ENCODE peak calls at places on chromosomes 16 and 17, in ten cellular contexts. W is AG04450, A is tibial artery, G is upper lobe of right lung, Z is lung, Q is thyroid gland, P is neural progenitor cell, X is cardiac muscle cell, F is HL-60, E is fibroblast of lung. M is an unnamed sample.
A peak's percentile ranks its signal among the peaks of the same experiment; 100 is the strongest.

GRCh38 chr17:34654871-34655270 is 75.5 kb downstream of the TMEM132E start:
- DNase-seq in W (no peak), A (no peak), G (no peak), Z (no peak), Q (no peak), P (no peak), X (peak; percentile 17), F (no peak), E (no peak), M (no peak)

GRCh38 chr16:70156207-70156978 is 17.2 kb upstream of the CLEC18C start:
- DNase-seq in W (no peak), A (no peak), G (no peak), Z (no peak), Q (no peak), P (no peak), X (no peak), F (no peak), E (no peak), M (no peak)

GRCh38 chr17:80712089-80712488 is 167.5 kb downstream of the RPTOR start:
- DNase-seq in W (no peak), A (no peak), G (no peak), Z (no peak), Q (no peak), P (no peak), X (no peak), F (no peak), E (no peak), M (no peak)

GRCh38 chr17:67246648-67247415 is 1.8 kb upstream of the HELZ start:
- DNase-seq in W (no peak), A (no peak), G (peak; percentile 83), Z (peak; percentile 83), Q (peak; percentile 82), P (peak; percentile 28), X (no peak), F (no peak), E (no peak), M (peak; percentile 62)

GRCh38 chr17:75824591-75825518 is 19.3 kb downstream of the UNC13D start:
- DNase-seq in W (no peak), A (no peak), G (no peak), Z (no peak), Q (no peak), P (no peak), X (no peak), F (no peak), E (no peak), M (peak; percentile 6)

GRCh38 chr16:55035956-55036355 is 105.3 kb downstream of the IRX5 start:
- DNase-seq in W (no peak), A (peak; percentile 10), G (no peak), Z (no peak), Q (no peak), P (no peak), X (no peak), F (no peak), E (no peak), M (no peak)

GRCh38 chr16:85916141-85916890 is 17.4 kb downstream of the IRF8 start:
- DNase-seq in W (no peak), A (no peak), G (peak; percentile 90), Z (peak; percentile 89), Q (peak; percentile 85), P (no peak), X (peak; percentile 29), F (no peak), E (peak; percentile 62), M (no peak)

GRCh38 chr16:1330260-1330914 is 3.1 kb upstream of the BAIAP3 start:
- DNase-seq in W (no peak), A (no peak), G (no peak), Z (no peak), Q (no peak), P (no peak), X (no peak), F (no peak), E (no peak), M (no peak)

DNA sequence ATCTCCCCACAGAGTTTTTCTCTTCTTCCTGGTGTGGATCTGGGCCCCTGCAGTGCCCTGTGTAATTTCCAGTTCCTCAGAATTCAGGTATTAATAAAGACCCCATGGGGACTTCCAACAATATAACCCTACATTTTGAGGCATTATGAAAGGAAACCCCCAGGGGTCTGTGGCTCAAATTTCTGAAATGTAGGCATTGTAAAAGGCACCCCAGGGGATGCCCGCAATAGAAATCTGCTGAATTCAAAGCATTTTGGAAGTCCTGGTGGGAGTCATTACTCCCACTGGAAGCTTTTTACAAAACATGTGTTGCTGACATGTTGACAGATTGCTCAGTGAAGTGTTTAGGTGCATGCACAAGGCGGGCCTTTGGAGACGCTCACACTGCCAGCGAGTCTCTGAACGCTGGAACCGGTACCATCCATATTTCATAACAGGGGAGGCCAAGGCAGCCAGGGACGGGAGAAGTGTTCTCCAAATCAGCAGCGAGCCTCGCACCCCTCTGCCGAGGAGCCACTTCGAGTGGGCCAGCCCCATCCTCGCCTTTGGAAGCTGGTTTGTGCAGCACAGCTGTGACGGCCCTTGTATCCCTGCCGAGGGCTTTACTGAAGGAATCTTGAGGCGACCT is 153.9 kb downstream of the ZNF423 start:
- DNase-seq in W (no peak), A (peak; percentile 84), G (no peak), Z (peak; percentile 46), Q (peak; percentile 20), P (peak; percentile 90), X (peak; percentile 94), F (no peak), E (peak; percentile 59), M (no peak)
- H3K4me3 ChIP-seq in W (no peak overlapping the region), A (no peak overlapping the region), G (no peak overlapping the region), Z (no peak overlapping the region), Q (no peak overlapping the region), P (peak overlapping the region; percentile 36), X (peak overlapping the region; percentile 12), F (no peak overlapping the region), E (no peak overlapping the region), M (no peak overlapping the region)

GRCh38 chr16:87383522-87384161 is at the start of gene FBXO31:
- DNase-seq in W (peak; percentile 88), A (peak; percentile 91), G (peak; percentile 94), Z (peak; percentile 84), Q (peak; percentile 75), P (peak; percentile 94), X (peak; percentile 93), F (peak; percentile 55), E (peak; percentile 94), M (peak; percentile 94)

GRCh38 chr16:87380403-87380802 is 3.2 kb downstream of the FBXO31 start:
- DNase-seq in W (no peak), A (no peak), G (no peak), Z (no peak), Q (no peak), P (no peak), X (no peak), F (no peak), E (no peak), M (no peak)

GRCh38 chr16:87382023-87382785 is 1.4 kb downstream of the FBXO31 start:
- DNase-seq in W (no peak), A (no peak), G (no peak), Z (no peak), Q (no peak), P (no peak), X (no peak), F (no peak), E (no peak), M (no peak)

GRCh38 chr16:87384162-87384999 is 805 bp upstream of the FBXO31 start:
- DNase-seq in W (no peak), A (peak; percentile 78), G (peak; percentile 82), Z (peak; percentile 43), Q (peak; percentile 34), P (no peak), X (peak; percentile 77), F (peak; percentile 22), E (no peak), M (no peak)

DNA sequence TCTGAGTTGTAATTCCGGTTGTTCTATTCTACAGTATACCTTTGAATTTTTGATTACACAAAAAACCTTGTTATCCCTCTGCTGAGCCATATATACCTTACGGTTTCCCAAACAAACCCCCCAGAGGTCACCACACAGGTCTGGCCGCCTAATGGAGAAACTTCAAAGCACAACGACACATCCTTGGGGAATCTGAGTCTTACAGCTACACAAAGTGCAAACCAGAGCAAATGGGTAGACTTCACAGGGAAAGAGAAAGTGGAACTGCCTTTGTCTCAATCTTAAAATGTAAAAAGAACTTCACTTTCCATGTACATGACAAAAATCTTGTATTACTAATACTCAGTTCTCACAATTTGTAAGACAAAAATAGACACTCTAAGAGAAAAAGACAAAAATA is 2.7 kb downstream of the FBXO31 start:
- DNase-seq in W (no peak), A (no peak), G (no peak), Z (no peak), Q (no peak), P (no peak), X (no peak), F (no peak), E (peak; percentile 53), M (no peak)
- TF ChIP-seq CTCF in W (no peak), A (no peak), G (no peak), Z (no peak), Q (no peak), P (no peak), X (no peak), F (no peak), E (no peak), M (no peak)

GRCh38 chr17:50537721-50538548 is 5.4 kb downstream of the EPN3 start:
- DNase-seq in W (no peak), A (no peak), G (no peak), Z (no peak), Q (no peak), P (no peak), X (no peak), F (no peak), E (no peak), M (no peak)

GRCh38 chr17:50534979-50535326 is 2.4 kb downstream of the EPN3 start:
- DNase-seq in W (no peak), A (no peak), G (no peak), Z (no peak), Q (no peak), P (no peak), X (no peak), F (no peak), E (no peak), M (no peak)

GRCh38 chr17:50538549-50539410 is 6.2 kb downstream of the EPN3 start:
- DNase-seq in W (no peak), A (no peak), G (no peak), Z (no peak), Q (no peak), P (no peak), X (no peak), F (no peak), E (no peak), M (no peak)

GRCh38 chr17:50535407-50535806 is 2.9 kb downstream of the EPN3 start:
- DNase-seq in W (no peak), A (no peak), G (no peak), Z (no peak), Q (no peak), P (no peak), X (no peak), F (no peak), E (no peak), M (no peak)

GRCh38 chr17:50536683-50537646 is 4.4 kb downstream of the EPN3 start:
- DNase-seq in W (no peak), A (no peak), G (no peak), Z (no peak), Q (no peak), P (no peak), X (no peak), F (no peak), E (no peak), M (no peak)
- H3K27me3 ChIP-seq in W (peaks cover 17% of the 10 kb centered on the region), A (peaks cover 28% of the 10 kb centered on the region), G (peaks cover 15% of the 10 kb centered on the region), Z (no peaks in the 10 kb centered on the region), Q (no peaks in the 10 kb centered on the region), P (peaks cover 44% of the 10 kb centered on the region), X (peaks cover 10% of the 10 kb centered on the region), F (peaks cover 31% of the 10 kb centered on the region), E (peaks cover 16% of the 10 kb centered on the region), M (no peaks in the 10 kb centered on the region)

GRCh38 chr17:4858880-4859260 is 25.7 kb downstream of the MINK1 start:
- DNase-seq in W (no peak), A (no peak), G (peak; percentile 73), Z (no peak), Q (peak; percentile 67), P (no peak), X (no peak), F (no peak), E (no peak), M (no peak)

GRCh38 chr17:4856271-4856936 is 23.3 kb downstream of the MINK1 start:
- DNase-seq in W (no peak), A (no peak), G (no peak), Z (no peak), Q (no peak), P (no peak), X (no peak), F (no peak), E (no peak), M (no peak)

GRCh38 chr17:4856937-4857314 is 23.8 kb downstream of the MINK1 start:
- DNase-seq in W (no peak), A (no peak), G (no peak), Z (no peak), Q (no peak), P (no peak), X (no peak), F (no peak), E (no peak), M (no peak)

GRCh38 chr17:4859816-4860625 is 26.9 kb downstream of the MINK1 start:
- DNase-seq in W (no peak), A (no peak), G (no peak), Z (no peak), Q (no peak), P (no peak), X (no peak), F (no peak), E (no peak), M (no peak)

GRCh38 chr17:4858068-4858879 is 25.1 kb downstream of the MINK1 start:
- DNase-seq in W (no peak), A (no peak), G (no peak), Z (no peak), Q (peak; percentile 45), P (peak; percentile 87), X (no peak), F (no peak), E (no peak), M (no peak)
- H3K4me3 ChIP-seq in W (no peak overlapping the region), A (no peak overlapping the region), G (peak overlapping the region; percentile 4), Z (no peak overlapping the region), Q (no peak overlapping the region), P (peak overlapping the region; percentile 12), X (no peak overlapping the region), F (no peak overlapping the region), E (no peak overlapping the region), M (no peak overlapping the region)